ENCODE peak calls at places on chromosomes 3 and 15, in six cellular contexts. W is upper lobe of left lung, P is body of pancreas, I is iPS DF 6.9, H is A549, D is Peyer's patch. K is an unnamed sample.

GRCh38 chr15:90648137-90649070 is 68.7 kb upstream of the BLM start:
- DNase-seq in W (no peak), P (peak; percentile 64), I (peak; percentile 50), H (peak; percentile 78), D (peak; percentile 88), K (peak; percentile 57)

GRCh38 chr15:27885226-27885625 is 213.9 kb downstream of the OCA2 start:
- DNase-seq in W (no peak), P (no peak), I (no peak), H (no peak), D (no peak), K (no peak)

GRCh38 chr3:25507811-25508210 is 79.7 kb downstream of the RARB start:
- DNase-seq in W (no peak), P (no peak), I (no peak), H (no peak), D (no peak), K (no peak)

GRCh38 chr3:105688821-105689220 is 180.0 kb downstream of the CBLB start:
- DNase-seq in W (no peak), P (no peak), I (no peak), H (peak; percentile 1), D (no peak), K (no peak)

GRCh38 chr15:65903296-65904073 is 34.2 kb downstream of the RAB11A start:
- DNase-seq in W (no peak), P (no peak), I (no peak), H (no peak), D (no peak), K (no peak)

GRCh38 chr3:27166888-27167287 is 202.3 kb downstream of the NEK10 start:
- DNase-seq in W (no peak), P (no peak), I (no peak), H (no peak), D (no peak), K (no peak)

GRCh38 chr15:78301326-78301725 is 1.9 kb upstream of the SKIC8 start:
- DNase-seq in W (no peak), P (no peak), I (no peak), H (no peak), D (no peak), K (no peak)

GRCh38 chr15:48833526-48833925 is 22.7 kb upstream of the CEP152 start:
- DNase-seq in W (no peak), P (no peak), I (no peak), H (no peak), D (no peak), K (no peak)

GRCh38 chr15:71596672-71597071 is 213.7 kb upstream of the NR2E3 start:
- DNase-seq in W (no peak), P (peak; percentile 13), I (no peak), H (no peak), D (no peak), K (no peak)

GRCh38 chr3:138438896-138439295 is 4.5 kb downstream of the ESYT3 start:
- DNase-seq in W (no peak), P (no peak), I (no peak), H (no peak), D (peak; percentile 18), K (no peak)

GRCh38 chr3:187211532-187212274 is 14.4 kb downstream of the RTP1 start:
- DNase-seq in W (no peak), P (no peak), I (no peak), H (no peak), D (no peak), K (no peak)

GRCh38 chr3:190860531-190860930 is 2.0 kb downstream of the GMNC start:
- DNase-seq in W (no peak), P (no peak), I (no peak), H (no peak), D (no peak), K (no peak)

GRCh38 chr3:107982165-107982564 is 108.7 kb downstream of the CD47 start:
- DNase-seq in W (no peak), P (no peak), I (no peak), H (no peak), D (no peak), K (no peak)

GRCh38 chr3:14210843-14211594 is 32.4 kb downstream of the LSM3 start:
- DNase-seq in W (no peak), P (no peak), I (no peak), H (no peak), D (no peak), K (no peak)

GRCh38 chr3:63051920-63052319 is 176.7 kb upstream of the CADPS start:
- DNase-seq in W (no peak), P (peak; percentile 15), I (no peak), H (no peak), D (no peak), K (no peak)

GRCh38 chr15:70099966-70100494 is 2.3 kb upstream of the TLE3 start:
- DNase-seq in W (no peak), P (no peak), I (no peak), H (no peak), D (no peak), K (peak; percentile 34)

GRCh38 chr3:153443961-153444360 is 281.9 kb downstream of the RAP2B start:
- DNase-seq in W (no peak), P (no peak), I (no peak), H (no peak), D (no peak), K (peak; percentile 20)

GRCh38 chr3:196499807-196500524 is 3.6 kb downstream of the RNF168 start:
- DNase-seq in W (no peak), P (no peak), I (no peak), H (no peak), D (no peak), K (no peak)

GRCh38 chr3:139284221-139284620 is 59.6 kb upstream of the MRPS22 start:
- DNase-seq in W (no peak), P (no peak), I (no peak), H (no peak), D (no peak), K (no peak)

GRCh38 chr3:9826815-9827574 is 16.8 kb downstream of the RPUSD3 start:
- DNase-seq in W (no peak), P (peak; percentile 32), I (no peak), H (peak; percentile 44), D (no peak), K (no peak)

GRCh38 chr3:168620854-168621253 is 525.1 kb upstream of the GOLIM4 start:
- DNase-seq in W (no peak), P (peak; percentile 44), I (peak; percentile 63), H (peak; percentile 0), D (no peak), K (no peak)

DNA sequence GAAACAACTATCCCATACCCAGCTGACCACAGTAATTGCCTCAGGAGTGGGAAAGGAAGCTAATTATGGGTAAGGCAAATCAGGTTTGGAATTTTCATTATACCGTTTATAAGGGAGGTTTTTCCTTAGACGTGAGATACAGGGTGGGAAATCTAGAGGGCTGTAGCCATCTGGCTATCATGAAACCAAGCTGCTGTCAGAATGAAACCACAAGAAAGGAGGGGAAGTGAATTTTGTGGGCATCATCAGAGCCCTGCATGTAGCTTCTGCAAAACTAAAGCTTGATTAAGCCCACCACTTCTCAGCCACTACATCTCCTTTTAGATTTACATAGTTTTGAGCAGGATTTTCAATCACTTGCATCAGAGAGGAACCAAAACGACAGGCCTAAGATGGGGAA is 893.5 kb downstream of the TUSC7 start:
- DNase-seq in W (no peak), P (no peak), I (no peak), H (no peak), D (no peak), K (no peak)
- H3K4me1 ChIP-seq in W (no peaks in the 10 kb centered on the region), P (peaks cover 8% of the 10 kb centered on the region), I (no peaks in the 10 kb centered on the region), H (no peaks in the 10 kb centered on the region), D (no peaks in the 10 kb centered on the region), K (no peaks in the 10 kb centered on the region)

GRCh38 chr15:75775296-75776074 is 62.8 kb upstream of the CSPG4 start:
- DNase-seq in W (no peak), P (no peak), I (no peak), H (no peak), D (no peak), K (no peak)
- H3K4me3 ChIP-seq in W (no peak overlapping the region), P (no peak overlapping the region), I (no peak overlapping the region), H (no peak overlapping the region), D (no peak overlapping the region), K (no peak overlapping the region)

GRCh38 chr3:48521635-48522034 is 17.7 kb upstream of the SHISA5 start:
- DNase-seq in W (peak; percentile 69), P (no peak), I (no peak), H (no peak), D (no peak), K (no peak)

GRCh38 chr3:48518069-48518468 is 14.1 kb upstream of the SHISA5 start:
- DNase-seq in W (no peak), P (no peak), I (no peak), H (no peak), D (no peak), K (no peak)

GRCh38 chr3:48518755-48519154 is 14.8 kb upstream of the SHISA5 start:
- DNase-seq in W (no peak), P (no peak), I (no peak), H (no peak), D (no peak), K (no peak)

GRCh38 chr3:48516571-48516970 is 12.6 kb upstream of the SHISA5 start:
- DNase-seq in W (no peak), P (no peak), I (no peak), H (no peak), D (no peak), K (no peak)

DNA sequence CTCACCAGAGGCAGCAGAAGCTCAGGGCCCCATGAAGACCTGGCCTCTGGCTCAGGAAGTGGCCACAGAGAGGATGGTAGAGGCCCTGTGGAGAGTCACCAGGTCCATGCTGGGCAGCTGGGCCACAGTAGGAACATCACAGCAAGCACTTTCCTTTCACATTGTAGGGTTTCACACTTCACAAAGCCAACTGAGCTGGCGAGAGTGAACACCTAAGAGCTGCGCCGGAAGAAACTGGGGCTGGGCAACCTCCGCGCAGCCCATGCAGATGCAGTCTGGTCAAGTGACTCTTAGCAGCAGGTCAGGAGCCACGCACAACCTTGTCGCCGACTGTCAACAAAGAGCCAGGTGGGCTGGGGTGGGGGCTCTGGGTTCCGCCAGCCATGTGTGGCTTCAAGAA is 15.3 kb upstream of the SHISA5 start:
- DNase-seq in W (no peak), P (no peak), I (no peak), H (no peak), D (no peak), K (no peak)
- H3K4me1 ChIP-seq in W (no peaks in the 10 kb centered on the region), P (no peaks in the 10 kb centered on the region), I (no peaks in the 10 kb centered on the region), H (no peaks in the 10 kb centered on the region), D (no peaks in the 10 kb centered on the region), K (peaks cover 35% of the 10 kb centered on the region)

DNA sequence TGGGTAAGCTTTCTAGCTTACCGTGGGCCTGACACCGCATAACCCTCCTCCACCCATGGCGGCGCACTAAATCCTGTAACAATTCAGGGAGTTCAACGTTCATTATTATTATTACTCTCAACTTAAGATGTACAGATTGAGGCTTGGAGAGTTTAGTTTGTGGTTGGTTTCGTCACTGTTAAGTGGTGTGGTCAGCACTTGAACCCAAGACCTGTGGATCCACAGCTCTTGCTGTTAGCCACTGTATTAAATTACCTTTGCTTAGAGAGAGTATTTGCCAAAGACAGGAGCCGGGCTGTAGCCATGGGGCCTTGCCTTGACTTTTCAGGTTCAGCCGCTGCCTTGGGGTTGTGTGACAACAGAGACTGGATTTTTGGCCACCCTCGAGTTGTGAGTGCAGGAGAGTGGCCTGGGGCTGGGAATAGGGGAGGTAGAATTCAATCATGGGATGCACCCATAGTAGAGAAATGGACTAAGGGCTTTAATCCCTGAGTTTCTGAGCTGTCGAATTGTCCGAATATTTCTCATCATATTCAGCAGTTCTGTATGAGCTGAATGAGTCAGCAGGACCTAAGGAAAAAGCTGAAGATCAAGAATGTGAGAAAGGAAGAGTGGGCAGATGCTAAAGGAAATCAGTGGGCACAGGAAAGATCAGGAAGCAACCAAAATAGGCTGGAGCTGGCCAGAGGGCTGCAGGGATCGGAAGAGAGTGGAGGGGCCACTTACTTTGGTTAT is 44.6 kb upstream of the SACM1L start:
- DNase-seq in W (no peak), P (no peak), I (no peak), H (peak; percentile 60), D (no peak), K (no peak)
- H3K4me3 ChIP-seq in W (no peak overlapping the region), P (no peak overlapping the region), I (no peak overlapping the region), H (no peak overlapping the region), D (no peak overlapping the region), K (no peak overlapping the region)